ENCODE peak calls at places on chromosomes 6 and 20, in eight cellular contexts. T is astrocyte of the spinal cord; X is cardiac fibroblast; V is left lung; F is naive thymus-derived CD4-positive, alpha-beta T cell; J is body of pancreas; C is colonic mucosa; P is upper lobe of right lung. D is an unnamed sample.

GRCh38 chr6:53673138-53673801 is 7.7 kb upstream of the KLHL31 start:
- DNase-seq in V (no peak), F (no peak), X (peak; percentile 84), T (peak; percentile 78), J (no peak), C (no peak), P (no peak), D (no peak)

GRCh38 chr20:51220293-51220706 is 197.4 kb upstream of the KCNG1 start:
- DNase-seq in V (no peak), X (peak; percentile 29), P (peak; percentile 77), C (peak; percentile 45), J (peak; percentile 23), F (peak; percentile 39), T (no peak), D (peak; percentile 65)

GRCh38 chr6:156889986-156890385 is 112.8 kb downstream of the ARID1B start:
- DNase-seq in C (no peak), V (no peak), F (no peak), P (no peak), X (no peak), T (no peak), J (no peak), D (no peak)

GRCh38 chr6:13550656-13551055 is 23.7 kb upstream of the SIRT5 start:
- DNase-seq in F (no peak), X (no peak), P (no peak), J (no peak), V (no peak), T (no peak), C (no peak), D (no peak)

GRCh38 chr20:21147593-21147992 is 21.7 kb downstream of the KIZ start:
- DNase-seq in C (no peak), T (no peak), F (no peak), P (no peak), X (peak; percentile 50), V (no peak), J (no peak), D (no peak)

GRCh38 chr6:14559754-14560527 is 442.4 kb downstream of the CD83 start:
- DNase-seq in J (no peak), T (no peak), F (no peak), X (no peak), V (no peak), C (no peak), P (no peak), D (no peak)

GRCh38 chr6:53433617-53434285 is 85.0 kb upstream of the ELOVL5 start:
- DNase-seq in X (no peak), P (no peak), T (no peak), C (no peak), J (no peak), V (no peak), F (no peak), D (no peak)

GRCh38 chr6:1001655-1002349 is 308.9 kb upstream of the EXOC2 start:
- DNase-seq in J (no peak), V (no peak), C (no peak), X (no peak), P (no peak), T (no peak), F (no peak), D (no peak)

GRCh38 chr6:21321076-21321475 is 272.5 kb upstream of the SOX4 start:
- DNase-seq in T (no peak), X (no peak), J (no peak), P (no peak), F (no peak), C (no peak), V (no peak), D (no peak)

GRCh38 chr6:76633259-76633658 is 560.8 kb upstream of the IMPG1 start:
- DNase-seq in V (no peak), P (no peak), C (no peak), X (no peak), F (no peak), J (no peak), T (no peak), D (no peak)

GRCh38 chr20:41074441-41074840 is 45.8 kb downstream of the TOP1 start:
- DNase-seq in J (no peak), F (no peak), P (no peak), X (no peak), C (no peak), T (no peak), V (no peak), D (no peak)

GRCh38 chr6:53982361-53983050 is 128.7 kb upstream of the MLIP start:
- DNase-seq in V (no peak), F (no peak), T (peak; percentile 5), J (no peak), C (no peak), X (peak; percentile 26), P (no peak), D (no peak)

GRCh38 chr6:148451690-148452089 is 109.1 kb downstream of the SASH1 start:
- DNase-seq in P (no peak), T (no peak), J (no peak), X (peak; percentile 34), V (no peak), F (no peak), C (no peak), D (no peak)

GRCh38 chr6:35084511-35085203 is 56.5 kb downstream of the TCP11 start:
- DNase-seq in V (no peak), C (no peak), X (no peak), T (no peak), J (no peak), F (no peak), P (peak; percentile 50), D (no peak)

GRCh38 chr20:24627291-24627690 is 157.9 kb downstream of the SYNDIG1 start:
- DNase-seq in P (no peak), V (no peak), X (no peak), T (no peak), F (no peak), C (no peak), J (no peak), D (no peak)

GRCh38 chr6:146582857-146583256 is 15.9 kb upstream of the ADGB start:
- DNase-seq in V (peak; percentile 65), J (no peak), X (peak; percentile 22), P (no peak), C (peak; percentile 25), T (no peak), F (no peak), D (peak; percentile 37)

GRCh38 chr20:1336699-1337387 is 7.9 kb upstream of the SDCBP2 start:
- DNase-seq in X (peak; percentile 65), T (peak; percentile 35), C (peak; percentile 58), V (peak; percentile 75), F (peak; percentile 24), J (peak; percentile 45), P (peak; percentile 88), D (peak; percentile 93)

GRCh38 chr6:47156196-47156595 is 114.1 kb upstream of the ADGRF1 start:
- DNase-seq in V (no peak), P (no peak), X (no peak), T (no peak), C (no peak), F (no peak), J (no peak), D (no peak)

GRCh38 chr6:126170875-126171489 is 168.9 kb upstream of the CENPW start:
- DNase-seq in V (no peak), X (peak; percentile 64), J (peak; percentile 24), C (peak; percentile 43), P (no peak), T (no peak), F (peak; percentile 8), D (no peak)

GRCh38 chr6:13395272-13396237 is 67.2 kb upstream of the TBC1D7 start:
- DNase-seq in X (peak; percentile 89), F (no peak), C (peak; percentile 92), V (peak; percentile 78), J (peak; percentile 82), T (peak; percentile 69), P (no peak), D (peak; percentile 86)

GRCh38 chr6:93746892-93747291 is 327.5 kb upstream of the EPHA7 start:
- DNase-seq in C (no peak), J (no peak), V (no peak), F (no peak), X (no peak), P (no peak), T (no peak), D (no peak)

DNA sequence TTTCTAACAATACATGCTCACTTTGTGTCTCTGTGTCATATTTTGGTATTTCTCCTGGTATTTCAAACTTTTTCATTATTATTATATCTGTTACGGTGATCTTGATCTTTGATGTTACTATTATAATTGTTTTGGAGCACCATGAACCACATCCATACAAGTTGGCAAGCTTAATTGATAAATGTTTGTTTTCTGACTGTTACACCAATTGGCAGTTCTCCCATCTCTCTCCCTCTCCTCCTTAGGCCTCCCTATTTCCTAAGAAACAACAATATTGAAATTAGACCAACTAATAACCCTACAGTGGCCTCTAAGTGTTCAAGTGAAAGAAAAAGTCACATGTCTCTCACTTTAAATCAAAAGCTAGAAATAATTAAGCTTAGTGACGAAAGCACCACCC is 61.6 kb downstream of the IBTK start:
- DNase-seq in X (peak; percentile 49), C (no peak), P (no peak), V (no peak), F (no peak), J (no peak), T (peak; percentile 13), D (no peak)
- H3K4me3 ChIP-seq in X (no peak overlapping the region), C (no peak overlapping the region), P (no peak overlapping the region), V (no peak overlapping the region), F (no peak overlapping the region), J (no peak overlapping the region), T (no peak overlapping the region), D (no peak overlapping the region)

GRCh38 chr6:5514353-5514752 is 253.0 kb downstream of the FARS2 start:
- DNase-seq in V (no peak), F (no peak), C (no peak), X (no peak), J (no peak), P (no peak), T (no peak), D (no peak)
- H3K4me3 ChIP-seq in V (no peak overlapping the region), F (no peak overlapping the region), C (no peak overlapping the region), X (no peak overlapping the region), J (no peak overlapping the region), P (no peak overlapping the region), T (no peak overlapping the region), D (no peak overlapping the region)

DNA sequence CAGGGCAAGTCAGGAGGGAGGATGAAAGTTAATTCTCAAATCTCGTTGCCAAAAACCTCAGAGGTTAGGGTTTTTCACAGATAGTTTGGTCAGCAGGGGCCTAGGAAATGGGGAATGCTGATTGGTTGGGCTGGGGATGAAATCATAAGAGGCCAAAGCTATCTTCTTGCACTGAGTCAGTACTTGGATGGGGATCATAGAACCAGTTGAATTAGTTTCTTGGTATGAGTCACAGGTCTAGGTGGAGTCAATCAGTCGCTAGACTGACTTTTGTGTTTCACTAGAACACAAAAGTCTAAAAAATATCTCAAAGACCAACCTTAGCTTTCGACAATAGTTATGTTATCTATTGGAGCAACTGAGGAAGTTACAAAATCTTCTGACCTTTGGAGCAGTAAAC is 368.5 kb downstream of the TBC1D32 start:
- DNase-seq in F (no peak), P (no peak), T (peak; percentile 19), X (no peak), V (no peak), J (no peak), C (no peak), D (no peak)
- H3K4me3 ChIP-seq in F (no peak overlapping the region), P (no peak overlapping the region), T (no peak overlapping the region), X (no peak overlapping the region), V (no peak overlapping the region), J (no peak overlapping the region), C (no peak overlapping the region), D (no peak overlapping the region)

GRCh38 chr20:14295238-14295637 is 42.2 kb downstream of the FLRT3 start:
- DNase-seq in V (no peak), J (no peak), P (no peak), X (no peak), C (no peak), F (no peak), T (no peak), D (no peak)

GRCh38 chr20:14291502-14291901 is 45.9 kb downstream of the FLRT3 start:
- DNase-seq in J (no peak), V (no peak), P (no peak), T (no peak), F (no peak), X (no peak), C (no peak), D (no peak)

GRCh38 chr20:14295812-14296211 is 41.6 kb downstream of the FLRT3 start:
- DNase-seq in X (no peak), P (no peak), F (no peak), V (no peak), C (no peak), J (no peak), T (no peak), D (no peak)
- H3K4me3 ChIP-seq in X (no peak overlapping the region), P (no peak overlapping the region), F (no peak overlapping the region), V (no peak overlapping the region), C (no peak overlapping the region), J (no peak overlapping the region), T (no peak overlapping the region), D (no peak overlapping the region)